ENCODE peak calls at places on chromosomes 6 and 20, in six cellular contexts. B, T, I, H, P and O are unnamed samples.

GRCh38 chr6:158321960-158322359 is 9.7 kb downstream of the TULP4 start:
- DNase-seq in T (no peak), P (no peak), B (peak; percentile 73), I (no peak), H (no peak), O (no peak)

GRCh38 chr6:147156218-147156617 is 48.0 kb upstream of the STXBP5 start:
- DNase-seq in T (no peak), B (no peak), P (no peak), H (no peak), I (no peak), O (no peak)

GRCh38 chr6:150297327-150298028 is 71.3 kb upstream of the IYD start:
- DNase-seq in B (peak; percentile 79), I (no peak), H (no peak), P (no peak), T (peak; percentile 55), O (no peak)

GRCh38 chr20:33318096-33318429 is 35.0 kb downstream of the BPIFB1 start:
- DNase-seq in I (no peak), H (no peak), T (no peak), B (no peak), P (peak; percentile 65), O (no peak)

GRCh38 chr6:85797993-85798392 is 155.3 kb upstream of the SYNCRIP start:
- DNase-seq in I (no peak), H (no peak), P (no peak), T (no peak), B (no peak), O (no peak)

GRCh38 chr6:36683656-36684446 is 5.3 kb downstream of the CDKN1A start:
- DNase-seq in T (no peak), B (no peak), P (peak; percentile 42), H (peak; percentile 64), I (no peak), O (no peak)

GRCh38 chr20:8562356-8562755 is 430.3 kb downstream of the PLCB1 start:
- DNase-seq in T (no peak), P (no peak), I (no peak), H (no peak), B (no peak), O (no peak)

GRCh38 chr20:39398656-39399055 is 436.5 kb downstream of the DHX35 start:
- DNase-seq in B (no peak), T (no peak), I (no peak), P (peak; percentile 52), H (no peak), O (no peak)

GRCh38 chr6:154432533-154433476 is 76.2 kb upstream of the IPCEF1 start:
- DNase-seq in T (no peak), P (no peak), H (no peak), I (no peak), B (no peak), O (no peak)

GRCh38 chr6:22647671-22648070 is 78.3 kb downstream of the HDGFL1 start:
- DNase-seq in I (no peak), H (no peak), B (no peak), T (no peak), P (no peak), O (no peak)

GRCh38 chr20:60804918-60805631 is 447.0 kb upstream of the CDH4 start:
- DNase-seq in H (no peak), P (peak; percentile 56), T (no peak), I (peak; percentile 18), B (no peak), O (no peak)

GRCh38 chr6:147382945-147383554 is 125.4 kb upstream of the SAMD5 start:
- DNase-seq in T (no peak), B (peak; percentile 60), H (no peak), P (no peak), I (no peak), O (no peak)

GRCh38 chr20:52269926-52270325 is 78.3 kb upstream of the ZFP64 start:
- DNase-seq in I (no peak), T (no peak), H (no peak), P (no peak), B (no peak), O (no peak)

GRCh38 chr20:54172856-54173652 is 732 bp downstream of the CYP24A1 start:
- DNase-seq in P (peak; percentile 82), B (peak; percentile 6), H (no peak), I (peak; percentile 13), T (no peak), O (no peak)

DNA sequence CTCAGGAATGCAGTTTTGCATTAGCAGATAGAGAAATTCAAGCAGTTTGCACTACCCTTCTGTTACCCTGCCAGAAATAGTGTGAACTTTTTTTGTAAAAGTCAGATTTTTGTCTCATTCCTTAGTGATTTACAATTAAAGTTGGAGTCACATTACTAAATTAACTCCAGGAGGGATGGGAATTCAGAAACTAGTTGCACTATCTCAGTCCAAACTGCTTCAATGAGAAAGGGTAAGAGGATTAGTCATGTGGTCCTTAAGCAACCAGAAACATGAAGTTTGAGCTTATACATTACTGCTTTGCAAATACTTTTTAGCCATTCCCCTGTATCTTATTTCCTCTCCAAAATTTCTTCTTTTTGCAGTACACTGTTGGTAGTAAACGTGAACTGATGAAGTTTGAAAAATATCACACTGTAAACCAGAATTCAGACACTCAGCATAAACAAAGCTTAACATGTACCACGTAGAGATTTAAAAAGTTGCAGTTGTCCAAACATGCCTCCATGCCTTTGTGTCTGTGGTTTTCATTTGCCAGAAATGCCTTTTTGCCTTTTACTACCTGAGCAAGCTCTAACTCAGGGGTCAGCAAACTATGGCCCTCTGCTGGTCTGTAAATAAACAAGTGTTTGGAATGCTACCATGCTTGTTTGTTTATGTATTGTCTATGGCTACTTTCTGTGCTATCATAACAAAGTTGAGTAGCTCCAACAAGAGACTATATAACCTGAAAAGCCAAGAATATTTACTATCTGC is 49.7 kb downstream of the TP53INP2 start:
- DNase-seq in H (no peak), I (no peak), T (no peak), P (no peak), B (peak; percentile 69), O (no peak)
- TF ChIP-seq CTCF in H (no peak), I (no peak), T (no peak), P (peak; percentile 68), B (no peak), O (no peak)

DNA sequence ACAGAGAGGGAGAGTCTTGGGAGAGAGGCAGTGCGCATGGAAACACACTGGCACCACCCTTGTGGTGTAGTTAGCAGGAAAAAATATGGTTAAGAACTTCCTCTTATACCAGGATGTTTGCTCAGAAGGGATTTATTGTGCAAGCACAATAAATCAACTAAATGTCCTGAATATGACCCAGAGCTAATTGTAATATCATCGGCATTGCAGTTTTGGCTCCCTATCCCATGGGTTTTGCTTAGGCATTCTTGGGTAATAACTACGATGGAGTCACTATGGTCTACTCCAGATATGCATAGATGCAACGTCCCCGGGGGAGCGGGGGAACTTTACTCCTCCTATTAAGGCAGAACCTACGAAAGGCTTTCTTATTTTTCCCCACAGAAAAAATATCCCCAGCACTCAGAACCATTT is 751.6 kb downstream of the EYS start:
- DNase-seq in I (no peak), P (no peak), H (no peak), B (no peak), T (no peak), O (no peak)
- TF ChIP-seq CTCF in I (no peak), P (no peak), H (no peak), B (no peak), T (no peak), O (no peak)

GRCh38 chr6:74755748-74756147 is 450.1 kb downstream of the COL12A1 start:
- DNase-seq in H (no peak), P (no peak), I (no peak), B (no peak), T (no peak), O (no peak)

GRCh38 chr6:74753883-74754600 is 451.8 kb downstream of the COL12A1 start:
- DNase-seq in B (no peak), I (no peak), P (no peak), T (no peak), H (no peak), O (no peak)

GRCh38 chr6:74749211-74750142 is 456.4 kb downstream of the COL12A1 start:
- DNase-seq in H (no peak), B (no peak), P (no peak), T (no peak), I (no peak), O (no peak)

GRCh38 chr6:74755196-74755595 is 450.7 kb downstream of the COL12A1 start:
- DNase-seq in T (no peak), H (no peak), I (no peak), P (peak; percentile 53), B (no peak), O (no peak)

GRCh38 chr6:74752303-74752702 is 453.6 kb downstream of the COL12A1 start:
- DNase-seq in H (no peak), P (peak; percentile 60), B (no peak), I (peak; percentile 12), T (no peak), O (no peak)
- TF ChIP-seq CTCF in H (no peak), P (peak; percentile 56), B (no peak), I (no peak), T (no peak), O (no peak)

DNA sequence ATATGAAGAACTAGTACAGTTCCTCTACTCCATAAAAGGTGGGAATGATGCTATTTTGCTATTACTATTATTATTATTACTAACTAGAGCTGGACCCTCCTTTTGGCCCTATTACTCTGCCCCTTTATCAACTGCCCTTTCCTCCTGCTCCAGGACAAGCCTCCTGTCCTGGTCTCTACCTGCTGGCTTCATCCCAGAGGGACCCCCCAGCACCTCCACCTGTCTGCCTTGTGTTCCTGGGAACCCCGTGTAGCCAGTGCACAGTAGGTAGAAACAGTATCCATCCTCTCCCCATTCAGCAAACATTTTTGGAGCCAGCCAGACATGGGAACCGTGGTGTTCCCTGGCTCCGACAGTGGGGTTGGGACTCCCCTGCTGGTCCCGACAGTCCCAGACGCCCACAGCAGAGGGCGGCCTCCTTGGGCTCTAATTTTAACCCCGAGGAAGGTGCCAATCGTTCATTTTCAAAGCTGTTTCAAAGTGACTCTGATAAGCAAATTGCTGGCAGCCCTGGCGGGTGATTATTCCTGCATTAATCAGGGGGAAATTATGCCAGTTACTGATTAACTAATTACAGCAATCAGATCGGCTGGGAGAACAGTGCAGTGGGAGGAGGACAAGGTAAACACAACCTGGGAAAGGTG is 44.2 kb upstream of the MDGA1 start:
- DNase-seq in P (peak; percentile 82), H (peak; percentile 70), B (no peak), I (peak; percentile 28), T (no peak), O (no peak)
- TF ChIP-seq CTCF in P (peak; percentile 80), H (peak; percentile 43), B (peak; percentile 27), I (no peak), T (no peak), O (peak; percentile 9)